ENCODE peak calls at places on chromosomes 5 and 9, in five cellular contexts. D, Z, X, M and J are unnamed samples.

GRCh38 chr9:95788011-95788410 is 87.5 kb upstream of the ERCC6L2 start:
- DNase-seq in D (no peak), Z (no peak), X (no peak), M (no peak), J (no peak)

GRCh38 chr5:173028811-173029327 is 27.3 kb upstream of the CREBRF start:
- DNase-seq in D (no peak), Z (no peak), X (no peak), M (no peak), J (no peak)

GRCh38 chr9:81874926-81875325 is 53.3 kb upstream of the SPATA31D4 start:
- DNase-seq in D (no peak), Z (peak; percentile 92), X (peak; percentile 87), M (no peak), J (no peak)

GRCh38 chr9:83583151-83584014 is 39.6 kb upstream of the IDNK start:
- DNase-seq in D (peak; percentile 50), Z (peak; percentile 67), X (peak; percentile 60), M (peak; percentile 52), J (peak; percentile 45)

GRCh38 chr9:37030591-37030939 is 3.5 kb downstream of the PAX5 start:
- DNase-seq in D (no peak), Z (no peak), X (no peak), M (no peak), J (no peak)

GRCh38 chr5:115169392-115170127 is at the start of gene TRIM36:
- DNase-seq in D (peak; percentile 98), Z (peak; percentile 86), X (peak; percentile 87), M (peak; percentile 91), J (peak; percentile 78)

GRCh38 chr9:113955076-113955752 is 79.1 kb downstream of the ZNF618 start:
- DNase-seq in D (no peak), Z (peak; percentile 82), X (peak; percentile 91), M (peak; percentile 79), J (no peak)

GRCh38 chr5:60350794-60351193 is 349.2 kb downstream of the DEPDC1B start:
- DNase-seq in D (no peak), Z (no peak), X (no peak), M (no peak), J (no peak)

GRCh38 chr5:79794347-79794746 is 104.7 kb downstream of the CMYA5 start:
- DNase-seq in D (no peak), Z (no peak), X (no peak), M (no peak), J (no peak)

GRCh38 chr5:55575815-55576583 is 41.2 kb upstream of the PLPP1 start:
- DNase-seq in D (no peak), Z (no peak), X (peak; percentile 90), M (peak; percentile 93), J (no peak)

GRCh38 chr5:138645778-138646575 is 70.8 kb upstream of the HSPA9 start:
- DNase-seq in D (no peak), Z (peak; percentile 10), X (no peak), M (no peak), J (no peak)

GRCh38 chr5:56825222-56825824 is 10.0 kb downstream of the MAP3K1 start:
- DNase-seq in D (no peak), Z (no peak), X (no peak), M (no peak), J (no peak)

GRCh38 chr9:134496413-134497282 is 145.0 kb upstream of the COL5A1 start:
- DNase-seq in D (no peak), Z (peak; percentile 85), X (peak; percentile 65), M (peak; percentile 20), J (no peak)

GRCh38 chr9:1469996-1470395 is 419.8 kb downstream of the DMRT2 start:
- DNase-seq in D (no peak), Z (no peak), X (no peak), M (no peak), J (no peak)

GRCh38 chr5:66991746-66992145 is 204.9 kb downstream of the CD180 start:
- DNase-seq in D (no peak), Z (no peak), X (no peak), M (no peak), J (no peak)

GRCh38 chr5:74028406-74028805 is 402.4 kb downstream of the ARHGEF28 start:
- DNase-seq in D (peak; percentile 98), Z (no peak), X (no peak), M (no peak), J (no peak)

GRCh38 chr5:80579050-80579449 is 9.0 kb upstream of the ANKRD34B start:
- DNase-seq in D (no peak), Z (no peak), X (no peak), M (no peak), J (no peak)

GRCh38 chr9:114403153-114403756 is 15.5 kb upstream of the AKNA start:
- DNase-seq in D (no peak), Z (no peak), X (no peak), M (no peak), J (no peak)

GRCh38 chr5:56384186-56384585 is 151.1 kb upstream of the ANKRD55 start:
- DNase-seq in D (no peak), Z (peak; percentile 8), X (no peak), M (no peak), J (peak; percentile 21)

GRCh38 chr5:123449424-123449823 is 26.2 kb upstream of the CEP120 start:
- DNase-seq in D (no peak), Z (no peak), X (no peak), M (no peak), J (no peak)

GRCh38 chr5:21642321-21642720 is 1210.8 kb downstream of the CDH12 start:
- DNase-seq in D (no peak), Z (no peak), X (peak; percentile 61), M (no peak), J (no peak)

GRCh38 chr5:59793000-59793399 is 100.5 kb downstream of the PDE4D start:
- DNase-seq in D (peak; percentile 11), Z (peak; percentile 96), X (peak; percentile 91), M (no peak), J (peak; percentile 66)

GRCh38 chr5:138654281-138654867 is 79.2 kb upstream of the HSPA9 start:
- DNase-seq in D (peak; percentile 95), Z (peak; percentile 75), X (peak; percentile 28), M (peak; percentile 70), J (no peak)

GRCh38 chr5:141040093-141040762 is 10.9 kb upstream of the PCDHB1 start:
- DNase-seq in D (peak; percentile 80), Z (peak; percentile 17), X (no peak), M (no peak), J (peak; percentile 18)

GRCh38 chr9:5185220-5185840 is at the start of gene INSL6:
- DNase-seq in D (no peak), Z (no peak), X (no peak), M (no peak), J (no peak)

GRCh38 chr5:172293745-172294342 is 10.3 kb upstream of the UBTD2 start:
- DNase-seq in D (no peak), Z (no peak), X (no peak), M (no peak), J (no peak)

GRCh38 chr5:161167001-161167765 is 315.2 kb upstream of the ATP10B start:
- DNase-seq in D (no peak), Z (no peak), X (no peak), M (no peak), J (no peak)

GRCh38 chr9:19641046-19641445 is 147.8 kb downstream of the SLC24A2 start:
- DNase-seq in D (peak; percentile 2), Z (peak; percentile 11), X (peak; percentile 3), M (peak; percentile 8), J (no peak)

GRCh38 chr5:956941-957729 is 51.5 kb upstream of the NKD2 start:
- DNase-seq in D (peak; percentile 100), Z (peak; percentile 86), X (peak; percentile 84), M (peak; percentile 95), J (no peak)

GRCh38 chr9:80885894-80886293 is 803.5 kb downstream of the TLE1 start:
- DNase-seq in D (peak; percentile 14), Z (peak; percentile 19), X (peak; percentile 22), M (no peak), J (peak; percentile 14)

GRCh38 chr5:92552206-92553160 is 1028.5 kb downstream of the NR2F1-AS1 start:
- DNase-seq in D (peak; percentile 66), Z (peak; percentile 99), X (peak; percentile 100), M (peak; percentile 78), J (no peak)

GRCh38 chr5:171953860-171954701 is 52.4 kb downstream of the FBXW11 start:
- DNase-seq in D (no peak), Z (peak; percentile 61), X (peak; percentile 69), M (no peak), J (no peak)

GRCh38 chr5:88883059-88883565 is at the start of gene MEF2C:
- DNase-seq in D (peak; percentile 23), Z (peak; percentile 89), X (peak; percentile 86), M (peak; percentile 93), J (peak; percentile 80)

GRCh38 chr9:85142461-85143401 is 473.2 kb downstream of the NTRK2 start:
- DNase-seq in D (peak; percentile 60), Z (peak; percentile 2), X (peak; percentile 2), M (no peak), J (no peak)

GRCh38 chr5:138212828-138213160 is 329 bp downstream of the CDC23 start:
- DNase-seq in D (peak; percentile 49), Z (peak; percentile 17), X (no peak), M (no peak), J (no peak)

GRCh38 chr9:7879551-7880245 is 80.1 kb upstream of the DMAC1 start:
- DNase-seq in D (no peak), Z (peak; percentile 18), X (no peak), M (peak; percentile 21), J (no peak)

GRCh38 chr5:145906401-145906800 is 30.0 kb upstream of the SH3RF2 start:
- DNase-seq in D (no peak), Z (no peak), X (no peak), M (no peak), J (no peak)

GRCh38 chr5:3787604-3788003 is 192.0 kb downstream of the IRX1 start:
- DNase-seq in D (no peak), Z (no peak), X (no peak), M (no peak), J (no peak)